ENCODE peak calls at places on chromosome 6, in six cellular contexts. M is colonic mucosa, T is mammary epithelial cell, S is esophagus muscularis mucosa, I is fibroblast of villous mesenchyme, X is thoracic aorta. W is an unnamed sample.

GRCh38 chr6:13538084-13538483 is 36.3 kb upstream of the SIRT5 start:
- DNase-seq in T (peak), M (no peak), S (no peak), I (peak), X (no peak), W (no peak)

GRCh38 chr6:36375644-36376155 is 11.8 kb downstream of the ETV7 start:
- DNase-seq in M (no peak), X (no peak), I (no peak), S (no peak), T (no peak), W (no peak)

GRCh38 chr6:146901940-146902816 is 302.0 kb upstream of the STXBP5 start:
- DNase-seq in M (no peak), X (no peak), T (no peak), S (no peak), I (peak), W (no peak)

GRCh38 chr6:33192105-33192646 is at the start of gene COL11A2:
- DNase-seq in T (no peak), X (no peak), S (no peak), I (no peak), M (no peak), W (no peak)

GRCh38 chr6:20454201-20454824 is 52.6 kb downstream of the E2F3 start:
- DNase-seq in I (no peak), M (peak), X (no peak), S (no peak), T (peak), W (no peak)

GRCh38 chr6:40285535-40285934 is 301.6 kb downstream of the LRFN2 start:
- DNase-seq in S (no peak), X (no peak), I (no peak), T (no peak), M (no peak), W (no peak)

GRCh38 chr6:135568366-135568765 is 70.8 kb upstream of the AHI1 start:
- DNase-seq in T (no peak), S (no peak), X (no peak), M (no peak), I (peak), W (no peak)

GRCh38 chr6:136550330-136551071 is at the start of gene MAP7:
- DNase-seq in S (no peak), X (no peak), M (peak), I (peak), T (peak), W (no peak)

GRCh38 chr6:11356404-11357155 is 124.1 kb upstream of the NEDD9 start:
- DNase-seq in X (no peak), T (no peak), M (peak), S (no peak), I (no peak), W (no peak)

GRCh38 chr6:2756245-2756644 is 5.5 kb upstream of the MYLK4 start:
- DNase-seq in S (no peak), X (no peak), T (no peak), I (no peak), M (no peak), W (no peak)

GRCh38 chr6:122947355-122947754 is 48.7 kb upstream of the CLVS2 start:
- DNase-seq in I (no peak), T (peak), S (no peak), X (no peak), M (no peak), W (no peak)

GRCh38 chr6:103344554-103345163 is 1515.1 kb downstream of the HACE1 start:
- DNase-seq in T (no peak), I (no peak), S (no peak), X (no peak), M (no peak), W (no peak)

GRCh38 chr6:16302721-16303552 is 64.5 kb downstream of the GMPR start:
- DNase-seq in M (no peak), T (no peak), I (no peak), X (no peak), S (no peak), W (no peak)

GRCh38 chr6:50655848-50656453 is 57.4 kb upstream of the TFAP2D start:
- DNase-seq in T (no peak), S (no peak), X (no peak), M (no peak), I (no peak), W (no peak)

GRCh38 chr6:103715269-103715668 is 1144.5 kb downstream of the HACE1 start:
- DNase-seq in T (no peak), I (no peak), S (no peak), M (no peak), X (no peak), W (no peak)

GRCh38 chr6:87721311-87721710 is 19.3 kb upstream of the AKIRIN2 start:
- DNase-seq in T (no peak), M (no peak), I (no peak), S (no peak), X (no peak), W (no peak)

GRCh38 chr6:131215212-131215611 is 79.9 kb downstream of the AKAP7 start:
- DNase-seq in S (no peak), X (no peak), I (no peak), T (no peak), M (no peak), W (no peak)

GRCh38 chr6:53168516-53169257 is 20.0 kb upstream of the GCM1 start:
- DNase-seq in X (no peak), M (no peak), T (peak), S (no peak), I (no peak), W (no peak)

GRCh38 chr6:32940656-32941411 is at the start of gene HLA-DMB:
- DNase-seq in I (peak), S (no peak), X (no peak), T (peak), M (peak), W (peak)

GRCh38 chr6:8383584-8383983 is 51.8 kb downstream of the SLC35B3 start:
- DNase-seq in S (no peak), M (no peak), T (no peak), I (no peak), X (no peak), W (no peak)

GRCh38 chr6:36731622-36732310 is 34.1 kb downstream of the RAB44 start:
- DNase-seq in S (no peak), M (no peak), X (no peak), I (no peak), T (no peak), W (no peak)

GRCh38 chr6:3356056-3356823 is 97.5 kb downstream of the PSMG4 start:
- DNase-seq in M (peak), I (no peak), T (no peak), S (peak), X (peak), W (peak)

GRCh38 chr6:170256641-170257040 is 34.2 kb downstream of the DLL1 start:
- DNase-seq in S (no peak), M (no peak), T (no peak), X (no peak), I (no peak), W (no peak)

GRCh38 chr6:117227245-117227962 is 38.0 kb upstream of the VGLL2 start:
- DNase-seq in X (no peak), I (no peak), S (no peak), M (no peak), T (no peak), W (no peak)

GRCh38 chr6:53792016-53792415 is 2.8 kb upstream of the LRRC1 start:
- DNase-seq in M (no peak), T (no peak), I (no peak), S (no peak), X (no peak), W (no peak)

GRCh38 chr6:52049252-52050050 is 38.0 kb downstream of the PKHD1 start:
- DNase-seq in S (no peak), X (no peak), I (peak), M (no peak), T (peak), W (no peak)

GRCh38 chr6:53014034-53014433 is 18.9 kb upstream of the GSTA4 start:
- DNase-seq in S (no peak), T (no peak), X (no peak), I (peak), M (no peak), W (no peak)

GRCh38 chr6:66825539-66825938 is 1118.5 kb upstream of the EYS start:
- DNase-seq in M (no peak), X (no peak), I (no peak), T (no peak), S (no peak), W (no peak)

GRCh38 chr6:23927935-23928334 is 198.1 kb upstream of the NRSN1 start:
- DNase-seq in S (no peak), M (no peak), T (no peak), X (no peak), I (no peak), W (no peak)

GRCh38 chr6:36504982-36505381 is 42.3 kb downstream of the STK38 start:
- DNase-seq in M (no peak), I (peak), X (no peak), S (no peak), T (peak), W (no peak)

GRCh38 chr6:141426400-141426980 is 706.2 kb upstream of the GJE1 start:
- DNase-seq in M (no peak), T (no peak), I (no peak), X (no peak), S (no peak), W (no peak)

GRCh38 chr6:43386492-43386891 is 17.0 kb upstream of the ZNF318 start:
- DNase-seq in M (no peak), X (no peak), T (no peak), I (no peak), S (no peak), W (no peak)
- TF ChIP-seq CTCF in M (peak), X (peak), T (peak), I (no peak), S (peak), W (peak)

GRCh38 chr6:139291813-139292619 is at the start of gene TXLNB:
- DNase-seq in M (peak), S (peak), I (peak), X (peak), T (peak), W (peak)
- H3K4me3 ChIP-seq in M (no peak), S (peak), I (peak), X (peak), T (no peak), W (no peak)

GRCh38 chr6:151661928-151662327 is 145.6 kb upstream of the ESR1 start:
- DNase-seq in X (no peak), I (no peak), T (no peak), M (no peak), S (no peak), W (no peak)
- TF ChIP-seq CTCF in X (no peak), I (peak), T (peak), M (no peak), S (no peak), W (peak)

GRCh38 chr6:41704656-41705328 is 30.6 kb downstream of the TFEB start:
- DNase-seq in M (peak), I (no peak), S (no peak), T (no peak), X (no peak), W (no peak)

GRCh38 chr6:41706876-41707564 is 28.4 kb downstream of the TFEB start:
- DNase-seq in X (no peak), M (no peak), S (no peak), I (peak), T (peak), W (no peak)

GRCh38 chr6:41705996-41706835 is 29.2 kb downstream of the TFEB start:
- DNase-seq in I (peak), T (peak), X (peak), M (peak), S (no peak), W (no peak)

GRCh38 chr6:41704028-41704427 is 31.4 kb downstream of the TFEB start:
- DNase-seq in X (no peak), T (no peak), I (no peak), S (no peak), M (no peak), W (no peak)

DNA sequence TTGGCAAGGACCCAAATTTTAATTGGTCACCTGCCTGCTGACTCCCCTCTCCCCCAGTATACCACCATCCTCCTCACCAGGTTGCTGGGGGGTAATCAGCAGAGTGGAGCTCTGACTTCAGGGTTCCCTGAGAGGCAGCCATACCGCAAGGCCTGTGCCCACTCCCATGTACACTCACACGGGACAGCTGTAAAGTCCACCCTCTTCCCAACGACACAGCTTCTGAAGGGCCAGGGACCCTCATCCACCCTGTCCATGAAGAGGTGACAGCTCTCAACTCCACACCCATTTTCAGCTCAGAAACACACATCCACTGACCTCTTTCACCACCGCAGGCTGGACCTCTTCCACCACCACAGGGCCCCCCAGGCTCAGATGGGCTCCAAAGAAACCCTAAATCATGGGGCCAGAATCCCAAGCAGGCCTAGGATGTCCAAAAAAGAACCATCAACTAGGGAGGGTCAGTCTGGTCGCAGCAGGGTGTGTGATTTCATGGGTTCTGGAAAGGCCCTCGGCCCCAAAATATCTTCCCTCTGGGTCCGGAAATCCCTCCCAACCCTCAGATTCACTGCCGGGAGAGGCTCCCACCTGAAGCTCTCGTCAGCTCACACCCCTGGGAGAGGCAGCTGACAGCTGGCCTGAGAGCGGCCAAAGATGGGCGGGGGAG is 29.9 kb downstream of the TFEB start:
- DNase-seq in T (no peak), X (no peak), M (no peak), I (no peak), S (no peak), W (no peak)
- H3K4me3 ChIP-seq in T (no peak), X (peak), M (no peak), I (no peak), S (peak), W (no peak)

GRCh38 chr6:138520463-138520862 is 21.2 kb upstream of the NHSL1 start:
- DNase-seq in I (peak), T (no peak), S (no peak), X (no peak), M (no peak), W (no peak)
- TF ChIP-seq CTCF in I (peak), T (peak), S (peak), X (peak), M (peak), W (peak)

GRCh38 chr6:34671362-34671761 is 25.2 kb downstream of the ILRUN start:
- DNase-seq in T (no peak), M (no peak), I (peak), S (no peak), X (no peak), W (no peak)
- H3K4me3 ChIP-seq in T (no peak), M (no peak), I (no peak), S (no peak), X (no peak), W (no peak)

W was measured in kidney epithelial cell.